ENCODE peak calls at places on chromosomes 6 and 20, in five cellular contexts. P is spleen, R is prostate gland, C is stomach, A is upper lobe of left lung. I is an unnamed sample.

GRCh38 chr6:142537612-142538478 is 236.0 kb downstream of the ADGRG6 start:
- DNase-seq in P (no peak), R (no peak), C (no peak), A (no peak), I (no peak)

GRCh38 chr6:118660218-118660569 is 8.8 kb upstream of the CEP85L start:
- DNase-seq in P (no peak), R (peak; percentile 7), C (no peak), A (no peak), I (no peak)

GRCh38 chr20:57008217-57008616 is 258.2 kb downstream of the BMP7 start:
- DNase-seq in P (no peak), R (no peak), C (no peak), A (no peak), I (no peak)

GRCh38 chr6:135163440-135163738 is 17.7 kb upstream of the MYB start:
- DNase-seq in P (no peak), R (no peak), C (no peak), A (no peak), I (no peak)

GRCh38 chr20:20979934-20980333 is 126.2 kb downstream of the LINC00237 start:
- DNase-seq in P (no peak), R (no peak), C (no peak), A (no peak), I (no peak)

GRCh38 chr6:75491302-75491701 is 2.3 kb downstream of the FILIP1 start:
- DNase-seq in P (no peak), R (no peak), C (no peak), A (no peak), I (no peak)

GRCh38 chr6:34705241-34705640 is 8.7 kb upstream of the ILRUN start:
- DNase-seq in P (no peak), R (no peak), C (no peak), A (no peak), I (no peak)

GRCh38 chr6:167054987-167055386 is 55.8 kb downstream of the CEP43 start:
- DNase-seq in P (no peak), R (no peak), C (no peak), A (no peak), I (no peak)

GRCh38 chr20:2820896-2821869 is 5.0 kb downstream of the TMEM239 start:
- DNase-seq in P (no peak), R (no peak), C (no peak), A (no peak), I (no peak)

GRCh38 chr6:135104199-135104598 is 49.6 kb upstream of the HBS1L start:
- DNase-seq in P (no peak), R (no peak), C (no peak), A (no peak), I (no peak)

GRCh38 chr20:49676581-49677291 is 36.9 kb downstream of the B4GALT5 start:
- DNase-seq in P (no peak), R (no peak), C (peak; percentile 60), A (peak; percentile 85), I (no peak)

GRCh38 chr6:149318581-149319286 is 1.2 kb downstream of the TAB2 start:
- DNase-seq in P (no peak), R (no peak), C (no peak), A (no peak), I (no peak)

GRCh38 chr6:76942203-76942971 is 520.9 kb downstream of the HTR1B start:
- DNase-seq in P (no peak), R (no peak), C (no peak), A (no peak), I (no peak)

GRCh38 chr6:15399651-15400470 is 154.0 kb downstream of the JARID2 start:
- DNase-seq in P (no peak), R (peak; percentile 74), C (peak; percentile 75), A (peak; percentile 64), I (peak; percentile 94)

GRCh38 chr20:40251284-40251932 is 437.6 kb downstream of the MAFB start:
- DNase-seq in P (no peak), R (no peak), C (no peak), A (peak; percentile 33), I (peak; percentile 42)

GRCh38 chr20:57656252-57656820 is 36.1 kb upstream of the ZBP1 start:
- DNase-seq in P (peak; percentile 74), R (peak; percentile 6), C (peak; percentile 17), A (peak; percentile 18), I (peak; percentile 53)

GRCh38 chr20:35654415-35654814 is 10.3 kb downstream of the CPNE1 start:
- DNase-seq in P (no peak), R (no peak), C (no peak), A (no peak), I (no peak)

GRCh38 chr6:47603995-47604394 is 94.4 kb upstream of the ADGRF4 start:
- DNase-seq in P (no peak), R (peak; percentile 12), C (no peak), A (peak; percentile 31), I (no peak)

GRCh38 chr6:11042750-11043551 is 1.2 kb downstream of the ELOVL2 start:
- DNase-seq in P (no peak), R (no peak), C (no peak), A (no peak), I (no peak)
- H3K27me3 ChIP-seq in P (peaks cover 48% of the 10 kb centered on the region), R (no peaks in the 10 kb centered on the region), C (peaks cover 47% of the 10 kb centered on the region), A (peaks cover 6% of the 10 kb centered on the region), I (peaks cover 27% of the 10 kb centered on the region)

DNA sequence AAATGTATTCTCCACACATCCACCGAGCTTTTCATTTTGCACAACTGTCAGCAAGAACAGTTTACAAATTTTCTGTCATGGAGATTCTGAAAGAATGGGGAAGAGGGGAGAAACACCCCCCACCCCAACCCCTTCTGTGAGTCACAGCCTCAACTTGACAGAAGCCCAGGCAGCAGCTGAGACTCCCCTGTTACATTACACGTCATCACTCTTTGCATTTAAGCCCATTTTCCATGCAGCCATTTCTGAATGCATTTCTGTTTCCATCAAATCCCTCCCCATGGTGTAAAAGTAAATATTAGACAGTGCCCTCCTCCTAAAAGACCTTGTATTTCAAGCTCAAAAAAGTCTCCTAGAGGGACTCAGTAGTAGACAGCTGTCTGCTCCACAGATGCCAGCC is 577.4 kb downstream of the PTPRT start:
- DNase-seq in P (no peak), R (no peak), C (no peak), A (no peak), I (no peak)
- TF ChIP-seq POLR2A in P (no peak), R (no peak), C (no peak), A (no peak), I (no peak)

GRCh38 chr6:317452-318144 is 25.3 kb downstream of the DUSP22 start:
- DNase-seq in P (peak; percentile 79), R (no peak), C (no peak), A (peak; percentile 21), I (no peak)

GRCh38 chr6:316753-317038 is 24.4 kb downstream of the DUSP22 start:
- DNase-seq in P (no peak), R (no peak), C (no peak), A (no peak), I (no peak)

GRCh38 chr6:318265-318890 is 26.1 kb downstream of the DUSP22 start:
- DNase-seq in P (peak; percentile 69), R (no peak), C (no peak), A (peak; percentile 18), I (no peak)

GRCh38 chr6:315921-316752 is 23.9 kb downstream of the DUSP22 start:
- DNase-seq in P (no peak), R (no peak), C (no peak), A (peak; percentile 19), I (no peak)

GRCh38 chr6:317068-317451 is 24.8 kb downstream of the DUSP22 start:
- DNase-seq in P (peak; percentile 85), R (no peak), C (no peak), A (peak; percentile 19), I (no peak)
- TF ChIP-seq POLR2AphosphoS5 in P (peak; percentile 61), R (no peak), C (no peak), A (no peak), I (no peak)

GRCh38 chr20:61872371-61872900 is 193.2 kb downstream of the TAF4 start:
- DNase-seq in P (no peak), R (no peak), C (no peak), A (no peak), I (no peak)
- H3K27me3 ChIP-seq in P (no peaks in the 10 kb centered on the region), R (peaks cover 4% of the 10 kb centered on the region), C (no peaks in the 10 kb centered on the region), A (no peaks in the 10 kb centered on the region), I (no peaks in the 10 kb centered on the region)

GRCh38 chr6:44254957-44255808 is 2.1 kb downstream of the SLC35B2 start:
- DNase-seq in P (peak; percentile 72), R (no peak), C (no peak), A (no peak), I (no peak)

GRCh38 chr6:44255848-44256247 is 1.5 kb downstream of the SLC35B2 start:
- DNase-seq in P (no peak), R (no peak), C (no peak), A (no peak), I (no peak)

GRCh38 chr6:44256291-44257006 is 879 bp downstream of the SLC35B2 start:
- DNase-seq in P (peak; percentile 79), R (no peak), C (peak; percentile 48), A (no peak), I (no peak)

GRCh38 chr6:44253307-44254101 is 3.8 kb downstream of the SLC35B2 start:
- DNase-seq in P (peak; percentile 75), R (no peak), C (peak; percentile 66), A (no peak), I (no peak)

DNA sequence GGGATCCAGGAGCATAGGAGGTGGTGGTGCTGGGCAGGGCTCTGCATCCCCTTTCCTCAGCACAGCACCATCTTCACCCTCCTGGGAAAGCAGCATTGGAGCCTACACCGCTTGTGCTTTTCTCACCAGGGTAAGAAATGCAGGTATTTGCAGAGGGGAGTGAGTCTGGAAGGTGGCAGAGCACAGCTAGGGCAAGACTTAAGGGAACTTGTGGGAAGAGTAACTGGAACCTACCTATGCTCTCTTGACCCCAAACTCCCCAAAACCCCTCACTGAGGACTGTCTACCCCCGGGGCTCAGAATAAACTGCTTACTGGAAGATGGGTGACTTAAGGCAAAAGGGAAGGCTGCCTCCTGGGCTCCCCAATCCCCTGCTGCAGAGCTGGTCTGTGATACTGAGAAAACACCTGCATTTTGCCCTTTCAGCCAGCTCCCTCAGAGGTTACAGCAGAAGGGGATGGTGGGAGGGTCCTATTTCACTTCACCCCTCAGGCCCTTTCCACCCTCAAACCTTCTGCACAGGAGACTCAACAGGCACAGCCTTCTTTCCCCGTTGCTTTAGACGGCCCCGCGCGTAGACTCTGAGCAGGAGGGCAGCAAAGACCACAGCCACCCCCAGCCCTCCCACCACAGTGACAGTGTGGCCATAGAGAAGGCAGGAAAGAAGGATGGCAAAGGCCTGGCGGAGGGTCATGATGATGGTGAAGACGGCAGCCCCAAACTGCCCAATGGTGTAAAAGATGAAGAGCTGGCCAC is 2.9 kb downstream of the SLC35B2 start:
- DNase-seq in P (peak; percentile 66), R (no peak), C (no peak), A (no peak), I (no peak)
- TF ChIP-seq POLR2A in P (no peak), R (no peak), C (no peak), A (no peak), I (no peak)